ENCODE peak calls at places on chromosome 2, in four cellular contexts. E, A, R and U are unnamed samples.

GRCh38 chr2:109715302-109715937 is 78.7 kb upstream of the RGPD5 start:
- DNase-seq in E (peak), A (no peak), R (no peak), U (peak)

GRCh38 chr2:148023861-148024260 is 3.0 kb downstream of the MBD5 start:
- DNase-seq in E (no peak), A (no peak), R (no peak), U (no peak)

GRCh38 chr2:12232876-12233275 is 483.9 kb upstream of the TRIB2 start:
- DNase-seq in E (no peak), A (no peak), R (no peak), U (no peak)

GRCh38 chr2:172792711-172793110 is 57.1 kb downstream of the RAPGEF4 start:
- DNase-seq in E (peak), A (no peak), R (no peak), U (no peak)

GRCh38 chr2:196131384-196131861 is 40.0 kb downstream of the STK17B start:
- DNase-seq in E (peak), A (no peak), R (no peak), U (peak)

GRCh38 chr2:96470636-96471035 is 34.5 kb downstream of the NEURL3 start:
- DNase-seq in E (peak), A (no peak), R (peak), U (peak)

GRCh38 chr2:108243566-108243965 is 3.8 kb downstream of the SULT1C3 start:
- DNase-seq in E (no peak), A (no peak), R (no peak), U (no peak)

GRCh38 chr2:16109821-16110310 is 169.5 kb downstream of the MYCN start:
- DNase-seq in E (no peak), A (no peak), R (no peak), U (no peak)

GRCh38 chr2:175600024-175600831 is 401.8 kb downstream of the LNPK start:
- DNase-seq in E (no peak), A (no peak), R (no peak), U (peak)

GRCh38 chr2:238655131-238655860 is 192.6 kb upstream of the TWIST2 start:
- DNase-seq in E (no peak), A (no peak), R (no peak), U (no peak)

GRCh38 chr2:149832256-149832655 is 244.7 kb upstream of the MMADHC start:
- DNase-seq in E (peak), A (no peak), R (no peak), U (no peak)

GRCh38 chr2:10204326-10205200 is 82.0 kb downstream of the RRM2 start:
- DNase-seq in E (peak), A (no peak), R (no peak), U (no peak)

GRCh38 chr2:177772529-177772928 is 300.0 kb downstream of the PDE11A start:
- DNase-seq in E (peak), A (no peak), R (no peak), U (no peak)

GRCh38 chr2:86078801-86079545 is 26.7 kb downstream of the POLR1A start:
- DNase-seq in E (peak), A (no peak), R (no peak), U (peak)

GRCh38 chr2:1628893-1629292 is 115.4 kb downstream of the PXDN start:
- DNase-seq in E (peak), A (peak), R (no peak), U (peak)

GRCh38 chr2:219638217-219638947 is 11.0 kb downstream of the SLC4A3 start:
- DNase-seq in E (no peak), A (no peak), R (no peak), U (no peak)

GRCh38 chr2:191312662-191313061 is 67.5 kb downstream of the MYO1B start:
- DNase-seq in E (no peak), A (no peak), R (no peak), U (no peak)

GRCh38 chr2:75870133-75870532 is 159.4 kb upstream of the GCFC2 start:
- DNase-seq in E (no peak), A (no peak), R (no peak), U (no peak)

GRCh38 chr2:212414699-212415309 is 123.8 kb downstream of the ERBB4 start:
- DNase-seq in E (peak), A (no peak), R (no peak), U (no peak)

GRCh38 chr2:132588576-132588975 is 81.4 kb downstream of the LYPD1 start:
- DNase-seq in E (no peak), A (no peak), R (no peak), U (no peak)

GRCh38 chr2:169590804-169591203 is 6.7 kb downstream of the PPIG start:
- DNase-seq in E (no peak), A (no peak), R (no peak), U (no peak)

GRCh38 chr2:23475473-23475872 is 90.5 kb downstream of the KLHL29 start:
- DNase-seq in E (no peak), A (no peak), R (no peak), U (no peak)

GRCh38 chr2:55550368-55551102 is 31.0 kb downstream of the CFAP36 start:
- DNase-seq in E (peak), A (peak), R (no peak), U (no peak)

GRCh38 chr2:221450280-221450679 is 121.8 kb downstream of the EPHA4 start:
- DNase-seq in E (no peak), A (no peak), R (no peak), U (no peak)

GRCh38 chr2:158753561-158754302 is 41.4 kb upstream of the DAPL1 start:
- DNase-seq in E (peak), A (no peak), R (peak), U (peak)

GRCh38 chr2:11387831-11388230 is 43.4 kb upstream of the ROCK2 start:
- DNase-seq in E (no peak), A (no peak), R (no peak), U (no peak)

GRCh38 chr2:10258326-10258725 is 44.4 kb upstream of the HPCAL1 start:
- DNase-seq in E (no peak), A (no peak), R (no peak), U (no peak)

GRCh38 chr2:32820701-32821100 is 126.1 kb upstream of the LTBP1 start:
- DNase-seq in E (no peak), A (no peak), R (no peak), U (no peak)

GRCh38 chr2:205680067-205680466 is 2.2 kb upstream of the NRP2 start:
- DNase-seq in E (peak), A (no peak), R (no peak), U (peak)

GRCh38 chr2:46273225-46273863 is 23.9 kb upstream of the EPAS1 start:
- DNase-seq in E (peak), A (no peak), R (no peak), U (peak)

GRCh38 chr2:128773641-128774319 is 455.1 kb upstream of the HS6ST1 start:
- DNase-seq in E (no peak), A (no peak), R (no peak), U (no peak)

GRCh38 chr2:149858916-149859634 is 271.5 kb upstream of the MMADHC start:
- DNase-seq in E (peak), A (no peak), R (no peak), U (no peak)

GRCh38 chr2:41836944-41837343 is 210.9 kb upstream of the PKDCC start:
- DNase-seq in E (peak), A (no peak), R (no peak), U (no peak)

GRCh38 chr2:187297806-187298205 is 150.2 kb downstream of the CALCRL start:
- DNase-seq in E (no peak), A (no peak), R (no peak), U (no peak)

GRCh38 chr2:109432421-109432820 is 181.3 kb downstream of the SEPTIN10 start:
- DNase-seq in E (no peak), A (no peak), R (no peak), U (no peak)

GRCh38 chr2:98460573-98461560 is 16.2 kb downstream of the INPP4A start:
- DNase-seq in E (no peak), A (no peak), R (no peak), U (no peak)

GRCh38 chr2:241882090-241882625 is 12.6 kb downstream of the RTP5 start:
- DNase-seq in E (no peak), A (no peak), R (peak), U (peak)

GRCh38 chr2:192381082-192381481 is 186.3 kb upstream of the TMEFF2 start:
- DNase-seq in E (peak), A (no peak), R (no peak), U (no peak)

GRCh38 chr2:69764286-69765058 is 22.5 kb downstream of the ANXA4 start:
- DNase-seq in E (peak), A (no peak), R (no peak), U (no peak)

GRCh38 chr2:69768217-69768616 is 26.3 kb downstream of the ANXA4 start:
- DNase-seq in E (no peak), A (no peak), R (no peak), U (no peak)

GRCh38 chr2:69766014-69766413 is 24.1 kb downstream of the ANXA4 start:
- DNase-seq in E (no peak), A (no peak), R (no peak), U (no peak)

GRCh38 chr2:69768789-69769188 is 26.9 kb downstream of the ANXA4 start:
- DNase-seq in E (no peak), A (no peak), R (no peak), U (no peak)

DNA sequence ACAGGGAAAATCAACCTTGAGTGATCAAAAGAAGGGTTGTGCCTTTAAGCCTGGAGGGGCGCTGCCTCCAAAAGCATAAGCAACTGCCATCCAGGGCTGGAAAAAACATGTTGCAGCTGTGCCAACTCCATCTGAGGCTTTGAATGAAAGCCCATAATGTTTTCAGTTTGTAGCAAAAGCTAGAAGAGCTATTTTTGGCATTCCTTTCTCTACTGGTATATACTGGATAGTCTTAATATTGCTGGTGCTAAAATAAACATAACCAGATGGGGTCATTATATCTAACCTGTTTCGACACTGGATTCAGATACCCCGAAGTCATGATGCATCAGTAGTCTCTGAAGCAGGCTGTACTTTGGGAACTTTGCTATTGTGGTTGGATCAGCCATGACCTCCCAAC is 25.1 kb downstream of the ANXA4 start:
- DNase-seq in E (peak), A (no peak), R (no peak), U (no peak)
- TF ChIP-seq CTCF in E (peak), A (no peak), R (no peak), U (no peak)

GRCh38 chr2:240559271-240559670 is 886 bp upstream of the DUSP28 start:
- DNase-seq in E (no peak), A (no peak), R (no peak), U (peak)

GRCh38 chr2:240557101-240557751 is 562 bp downstream of the ANKMY1 start:
- DNase-seq in E (no peak), A (no peak), R (no peak), U (peak)

GRCh38 chr2:240557808-240558207 is at the start of gene ANKMY1:
- DNase-seq in E (peak), A (no peak), R (peak), U (peak)

GRCh38 chr2:240560084-240560479 is at the start of gene DUSP28:
- DNase-seq in E (peak), A (no peak), R (peak), U (peak)

DNA sequence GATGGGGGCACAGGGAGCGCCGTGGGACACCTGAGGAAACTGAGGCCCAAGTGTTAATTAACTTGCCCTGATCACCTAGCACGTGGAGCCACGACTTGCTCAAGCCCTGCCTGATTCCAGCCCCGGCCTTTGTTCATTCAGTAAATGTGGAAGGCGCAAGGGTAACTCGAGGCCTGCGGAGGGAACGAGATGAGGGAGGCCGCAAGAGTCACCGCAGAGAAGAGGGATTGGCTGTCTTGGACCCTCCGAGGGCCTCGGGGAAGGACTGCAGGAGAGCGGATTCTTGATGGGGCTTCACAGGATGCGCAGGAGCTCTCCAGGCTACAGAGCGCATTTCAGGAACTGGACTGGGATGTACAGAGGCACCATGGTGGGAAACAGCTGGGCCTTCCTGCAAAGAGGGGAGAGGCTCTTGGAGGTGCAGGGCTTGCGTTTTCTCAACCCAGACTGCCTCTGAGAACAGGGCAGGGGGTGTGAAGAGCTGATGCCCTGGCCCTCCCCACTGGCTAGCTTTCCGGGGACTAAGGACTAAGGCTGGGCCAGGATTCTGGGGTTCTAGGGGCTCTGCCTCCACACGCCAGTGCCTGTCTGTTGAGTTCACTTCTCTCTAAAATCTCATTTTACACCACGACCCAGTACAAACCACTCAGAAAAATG is 569 bp upstream of the ANKMY1 start:
- DNase-seq in E (no peak), A (no peak), R (no peak), U (no peak)
- H3K4me3 ChIP-seq in E (peak), A (peak), R (peak), U (no peak)

GRCh38 chr2:236674238-236674637 is 104.6 kb downstream of the ACKR3 start:
- DNase-seq in E (no peak), A (no peak), R (no peak), U (no peak)

GRCh38 chr2:236674646-236675045 is 105.0 kb downstream of the ACKR3 start:
- DNase-seq in E (no peak), A (no peak), R (no peak), U (no peak)

GRCh38 chr2:236675526-236675925 is 105.9 kb downstream of the ACKR3 start:
- DNase-seq in E (no peak), A (no peak), R (no peak), U (no peak)

GRCh38 chr2:236673823-236674185 is 104.2 kb downstream of the ACKR3 start:
- DNase-seq in E (no peak), A (no peak), R (no peak), U (no peak)

DNA sequence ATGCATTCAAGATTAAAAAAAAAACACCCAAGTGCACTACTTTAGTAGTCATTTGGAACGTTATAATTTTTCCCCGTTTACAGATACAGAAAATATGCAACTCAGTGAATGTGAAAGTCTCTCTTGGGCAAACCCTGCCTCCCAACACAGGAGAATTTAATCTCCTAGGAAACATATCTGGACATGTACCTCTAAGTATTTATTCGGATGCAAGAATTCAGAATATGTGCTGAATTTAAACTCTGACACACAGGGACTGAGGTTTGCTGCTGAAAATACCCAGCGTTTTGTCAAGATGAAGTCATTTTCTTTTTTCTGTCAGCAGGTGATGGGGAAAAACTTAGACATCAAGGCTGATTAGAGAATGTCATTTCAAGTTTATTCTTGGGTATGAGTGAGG is 105.4 kb downstream of the ACKR3 start:
- DNase-seq in E (peak), A (no peak), R (no peak), U (no peak)
- TF ChIP-seq CTCF in E (no peak), A (no peak), R (no peak), U (no peak)

DNA sequence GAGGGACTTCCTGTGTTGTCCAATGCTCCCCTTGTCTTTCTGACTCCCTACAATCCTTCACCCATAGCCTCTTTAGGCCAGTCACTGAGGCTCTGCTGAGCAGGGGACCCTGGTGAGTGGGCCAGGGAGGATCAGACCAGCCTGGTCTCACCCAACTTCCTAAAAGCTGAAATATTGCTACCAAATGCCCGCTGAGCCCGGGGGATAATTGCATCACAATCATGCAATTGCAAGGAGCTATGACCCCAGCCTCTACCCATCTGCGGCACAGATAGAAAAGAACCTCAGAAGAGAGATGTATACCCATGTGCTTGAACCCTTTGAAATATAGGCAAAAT is 3.7 kb upstream of the SP100 start:
- DNase-seq in E (no peak), A (no peak), R (no peak), U (no peak)
- H3K4me3 ChIP-seq in E (peak), A (peak), R (peak), U (peak)